ENCODE peak calls at places on chromosomes 1 and 21, in five cellular contexts. F is colonic mucosa, E is lung, Z is right lobe of liver, C is IMR-90. A is an unnamed sample.

GRCh38 chr1:161069731-161070270 is at the start of gene ARHGAP30:
- DNase-seq in Z (peak; percentile 71), C (no peak), F (peak; percentile 72), E (peak; percentile 77), A (peak; percentile 72)

GRCh38 chr1:96992871-96993270 is 271.3 kb downstream of the PTBP2 start:
- DNase-seq in C (peak; percentile 76), F (no peak), E (no peak), Z (no peak), A (no peak)

GRCh38 chr21:41611966-41612606 is 104.1 kb upstream of the TMPRSS2 start:
- DNase-seq in Z (no peak), E (no peak), F (peak; percentile 78), C (peak; percentile 15), A (no peak)

GRCh38 chr1:233020441-233020840 is 70.0 kb downstream of the NTPCR start:
- DNase-seq in Z (no peak), C (peak; percentile 8), E (no peak), F (no peak), A (no peak)

GRCh38 chr1:10791117-10791951 is 5.1 kb downstream of the CASZ1 start:
- DNase-seq in C (no peak), Z (no peak), E (no peak), F (no peak), A (no peak)

GRCh38 chr1:154770897-154771594 is 99.0 kb downstream of the KCNN3 start:
- DNase-seq in F (no peak), Z (no peak), C (no peak), E (no peak), A (no peak)

GRCh38 chr1:203170625-203171330 is 4.8 kb downstream of the MYBPH start:
- DNase-seq in F (no peak), C (peak; percentile 22), Z (no peak), E (no peak), A (no peak)

GRCh38 chr1:210747890-210748289 is 386.1 kb downstream of the KCNH1 start:
- DNase-seq in C (no peak), F (no peak), Z (no peak), E (no peak), A (no peak)

GRCh38 chr21:17612023-17612564 is 607 bp downstream of the BTG3 start:
- DNase-seq in Z (peak; percentile 61), E (peak; percentile 70), C (peak; percentile 59), F (peak; percentile 53), A (peak; percentile 2)

GRCh38 chr21:45248893-45249381 is 38.8 kb downstream of the POFUT2 start:
- DNase-seq in Z (no peak), E (no peak), F (no peak), C (peak; percentile 15), A (no peak)

GRCh38 chr1:18289597-18289996 is 182.0 kb downstream of the IGSF21 start:
- DNase-seq in F (no peak), E (no peak), Z (no peak), C (no peak), A (no peak)

GRCh38 chr1:180934563-180934962 is 21.9 kb downstream of the KIAA1614 start:
- DNase-seq in F (no peak), Z (no peak), E (no peak), C (no peak), A (no peak)

GRCh38 chr1:198937231-198938031 is 298.6 kb downstream of the PTPRC start:
- DNase-seq in F (peak; percentile 47), Z (no peak), E (peak; percentile 58), C (peak; percentile 95), A (no peak)

GRCh38 chr1:178093958-178094751 is at the start of gene RASAL2:
- DNase-seq in C (peak; percentile 46), Z (peak; percentile 77), E (peak; percentile 56), F (peak; percentile 57), A (no peak)

GRCh38 chr1:91450260-91450659 is 45.6 kb upstream of the HFM1 start:
- DNase-seq in Z (no peak), F (no peak), E (no peak), C (no peak), A (no peak)

GRCh38 chr1:19086176-19086875 is 123.7 kb downstream of the UBR4 start:
- DNase-seq in F (peak; percentile 61), Z (peak; percentile 54), E (peak; percentile 46), C (no peak), A (no peak)

GRCh38 chr1:224387302-224387912 is 30.7 kb downstream of the CNIH4 start:
- DNase-seq in E (no peak), F (no peak), Z (no peak), C (no peak), A (no peak)

GRCh38 chr1:209196140-209196539 is 387.4 kb upstream of the CAMK1G start:
- DNase-seq in C (no peak), Z (no peak), F (no peak), E (no peak), A (no peak)

GRCh38 chr1:65734976-65735375 is 57.7 kb upstream of the PDE4B start:
- DNase-seq in Z (no peak), F (no peak), E (no peak), C (peak; percentile 7), A (no peak)

GRCh38 chr1:178501705-178502329 is 5.1 kb upstream of the CLEC20A start:
- DNase-seq in F (peak; percentile 79), Z (peak; percentile 68), E (peak; percentile 81), C (peak; percentile 64), A (no peak)

GRCh38 chr1:92291372-92291999 is 7.3 kb downstream of the GLMN start:
- DNase-seq in C (peak; percentile 77), Z (no peak), F (no peak), E (no peak), A (no peak)

GRCh38 chr1:78095618-78096416 is 50.1 kb downstream of the GIPC2 start:
- DNase-seq in F (no peak), C (peak; percentile 71), E (no peak), Z (no peak), A (no peak)

GRCh38 chr1:24903011-24903461 is 27.0 kb downstream of the RUNX3 start:
- DNase-seq in Z (peak; percentile 17), C (no peak), F (no peak), E (no peak), A (no peak)

GRCh38 chr1:37186246-37186756 is 152.0 kb upstream of the GRIK3 start:
- DNase-seq in C (no peak), E (no peak), F (no peak), Z (no peak), A (no peak)

GRCh38 chr1:175367896-175368295 is 175.3 kb upstream of the KIAA0040 start:
- DNase-seq in C (no peak), Z (no peak), E (no peak), F (no peak), A (no peak)

GRCh38 chr1:183761871-183762270 is 43.0 kb upstream of the RGL1 start:
- DNase-seq in Z (no peak), E (no peak), C (peak; percentile 39), F (no peak), A (no peak)

GRCh38 chr1:92951141-92951582 is 10.1 kb downstream of the DIPK1A start:
- DNase-seq in E (no peak), F (peak; percentile 69), Z (no peak), C (peak; percentile 71), A (no peak)

GRCh38 chr1:64891440-64891815 is 74.9 kb downstream of the JAK1 start:
- DNase-seq in F (no peak), C (peak; percentile 57), E (no peak), Z (no peak), A (no peak)

DNA sequence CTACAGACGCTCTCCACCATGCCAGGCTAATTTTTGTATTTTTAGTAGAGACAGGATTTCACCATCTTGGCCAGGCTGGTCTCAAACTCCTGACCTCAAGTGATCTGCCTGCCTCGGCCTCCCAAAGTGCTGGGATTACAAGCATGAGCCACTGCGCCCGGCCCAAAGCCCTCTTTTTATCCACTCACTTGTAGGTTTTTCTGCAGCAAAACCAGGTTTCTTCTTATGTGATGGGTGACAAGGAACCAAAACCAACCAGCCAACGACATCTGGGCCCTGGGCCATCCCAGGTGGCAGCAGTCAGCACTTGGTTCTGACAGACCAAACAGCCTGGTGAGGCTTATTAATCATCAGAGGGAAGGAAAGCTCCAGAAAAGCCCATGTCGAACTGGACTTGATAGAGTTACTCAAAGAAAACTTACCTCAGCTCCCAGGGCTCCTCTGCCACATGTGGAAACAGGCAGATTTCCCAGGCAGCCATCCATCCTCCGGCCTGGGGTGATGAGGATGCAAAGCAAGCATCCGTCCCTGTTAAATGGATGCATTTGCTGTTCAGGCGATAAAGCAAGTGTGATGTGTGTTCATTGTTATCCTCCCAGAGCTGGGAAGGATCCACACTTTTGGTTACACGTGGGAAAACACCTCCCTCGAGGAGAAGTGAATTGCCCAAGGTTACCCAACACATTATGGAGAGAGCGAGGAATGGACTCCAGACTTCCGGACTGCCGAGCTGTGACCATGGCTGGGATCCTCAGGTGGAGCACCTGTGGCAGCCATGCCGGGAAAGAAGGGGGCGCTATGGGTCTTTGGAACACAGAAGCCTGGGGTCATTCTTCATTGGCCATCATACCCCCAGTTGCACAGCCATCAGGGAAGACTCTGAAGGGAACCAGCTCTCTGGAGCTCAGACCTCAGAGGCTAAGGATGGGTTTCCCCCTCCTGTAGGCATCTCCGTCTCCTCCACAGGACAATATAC is 118.8 kb downstream of the HUNK start:
- DNase-seq in E (no peak), Z (no peak), F (no peak), C (no peak), A (no peak)
- H3K36me3 ChIP-seq in E (no peaks in the 10 kb centered on the region), Z (no peaks in the 10 kb centered on the region), F (no peaks in the 10 kb centered on the region), C (peaks cover 10% of the 10 kb centered on the region), A (no peaks in the 10 kb centered on the region)

GRCh38 chr1:162631546-162632233 is 574 bp upstream of the DDR2 start:
- DNase-seq in F (no peak), E (no peak), Z (no peak), C (peak; percentile 77), A (no peak)
- TF ChIP-seq CTCF in F (no peak), E (no peak), Z (no peak), C (no peak), A (no peak)

DNA sequence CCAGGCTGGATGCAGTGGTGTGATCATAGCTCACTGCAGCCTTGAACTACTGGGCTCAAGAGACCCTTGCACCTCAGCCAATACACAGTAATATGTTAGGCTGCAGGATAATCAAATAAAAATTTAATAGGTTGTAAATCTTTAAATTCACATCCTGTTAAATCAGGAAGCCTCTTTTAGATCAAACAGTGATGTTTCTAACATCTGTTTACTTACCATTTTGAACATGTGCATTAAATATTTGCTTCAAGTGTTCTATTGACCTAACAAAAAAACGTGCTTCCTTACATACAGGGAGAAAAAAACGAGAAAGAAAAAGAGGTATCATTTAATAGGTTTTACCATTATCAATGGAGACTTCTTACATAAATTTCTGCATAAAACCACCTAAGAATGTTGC is 70.6 kb downstream of the IARS2 start:
- DNase-seq in Z (no peak), C (no peak), E (no peak), F (no peak), A (no peak)
- H3K36me3 ChIP-seq in Z (peaks cover 8% of the 10 kb centered on the region), C (peaks cover 20% of the 10 kb centered on the region), E (peaks cover 20% of the 10 kb centered on the region), F (no peaks in the 10 kb centered on the region), A (peaks cover 8% of the 10 kb centered on the region)

DNA sequence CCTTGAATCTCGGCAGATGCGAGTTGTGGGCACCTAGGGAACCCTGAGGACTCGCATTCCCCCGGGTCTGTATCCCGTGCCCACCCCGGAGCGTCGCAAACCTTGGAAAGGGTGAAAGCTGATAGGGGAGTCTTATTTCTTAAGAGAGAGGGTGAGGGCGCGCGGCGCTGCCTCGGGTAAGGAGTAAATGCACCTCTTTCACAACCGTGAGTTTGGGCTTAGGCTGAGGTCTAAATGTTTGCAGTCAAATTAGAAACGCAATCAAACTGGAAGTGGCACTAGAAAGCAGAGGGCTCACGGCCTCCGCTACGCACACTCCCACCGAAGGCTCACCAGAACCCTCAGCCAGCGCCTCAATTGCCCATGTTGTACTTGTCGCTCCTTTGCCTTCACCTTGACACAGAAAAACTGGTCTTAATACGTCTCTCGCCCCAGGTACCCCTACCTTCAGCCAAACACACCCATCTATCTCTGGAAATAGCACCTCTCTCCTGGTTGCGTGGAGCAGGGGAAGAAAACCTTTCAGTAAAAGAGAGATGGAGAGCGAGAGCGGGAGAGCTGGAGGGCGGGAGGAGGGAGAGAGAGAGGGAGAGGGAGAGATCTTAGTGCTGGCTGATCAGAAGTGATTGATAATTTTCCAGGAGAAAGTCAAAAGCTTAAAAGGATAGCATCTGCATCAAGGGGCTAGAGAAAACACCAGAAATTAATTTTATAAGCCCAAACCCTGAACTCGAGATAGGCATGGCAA is 1.7 kb upstream of the HLX start:
- DNase-seq in F (no peak), Z (no peak), E (no peak), C (no peak), A (no peak)
- TF ChIP-seq CTCF in F (no peak), Z (no peak), E (no peak), C (no peak), A (no peak)

A was measured in esophagus squamous epithelium.